ENCODE peak calls at places on chromosomes 7 and 10, in nine cellular contexts. One of them, this sample, is unnamed.

GRCh38 chr10:11670311-11670825 is 58.9 kb upstream of the USP6NL start:
- DNase-seq in NB4: no peak
- DNase-seq in heart left ventricle: no peak
- DNase-seq in WTC11: no peak
- DNase-seq in K562: no peak
- DNase-seq in GM10248: no peak
- DNase-seq in mesothelial cell of epicardium: no peak
- DNase-seq in chondrocyte: no peak
- DNase-seq in endothelial cell: no peak
- DNase-seq in this sample: no peak

GRCh38 chr10:55263327-55263726 is 462.3 kb upstream of the PCDH15 start:
- DNase-seq in GM10248: no peak
- DNase-seq in chondrocyte: no peak
- DNase-seq in WTC11: no peak
- DNase-seq in NB4: no peak
- DNase-seq in mesothelial cell of epicardium: no peak
- DNase-seq in K562: no peak
- DNase-seq in heart left ventricle: no peak
- DNase-seq in endothelial cell: no peak
- DNase-seq in this sample: no peak

GRCh38 chr10:96588601-96589419 is 2.0 kb upstream of the TM9SF3 start:
- DNase-seq in mesothelial cell of epicardium: no peak
- DNase-seq in K562: no peak
- DNase-seq in WTC11: no peak
- DNase-seq in GM10248: peak; percentile 54
- DNase-seq in endothelial cell: no peak
- DNase-seq in heart left ventricle: no peak
- DNase-seq in chondrocyte: no peak
- DNase-seq in NB4: no peak
- DNase-seq in this sample: no peak

GRCh38 chr7:80967536-80968297 is 48.9 kb upstream of the SEMA3C start:
- DNase-seq in chondrocyte: no peak
- DNase-seq in WTC11: no peak
- DNase-seq in heart left ventricle: no peak
- DNase-seq in mesothelial cell of epicardium: no peak
- DNase-seq in NB4: no peak
- DNase-seq in endothelial cell: no peak
- DNase-seq in K562: no peak
- DNase-seq in GM10248: no peak
- DNase-seq in this sample: no peak

GRCh38 chr7:14858410-14858809 is 44.1 kb downstream of the DGKB start:
- DNase-seq in heart left ventricle: no peak
- DNase-seq in mesothelial cell of epicardium: no peak
- DNase-seq in chondrocyte: no peak
- DNase-seq in NB4: no peak
- DNase-seq in WTC11: no peak
- DNase-seq in GM10248: no peak
- DNase-seq in K562: no peak
- DNase-seq in endothelial cell: no peak
- DNase-seq in this sample: no peak

GRCh38 chr7:56046728-56047445 is 4.4 kb downstream of the PSPH start:
- DNase-seq in K562: no peak
- DNase-seq in GM10248: no peak
- DNase-seq in chondrocyte: no peak
- DNase-seq in endothelial cell: no peak
- DNase-seq in mesothelial cell of epicardium: no peak
- DNase-seq in WTC11: no peak
- DNase-seq in heart left ventricle: no peak
- DNase-seq in NB4: no peak
- DNase-seq in this sample: peak; percentile 88

GRCh38 chr7:91325731-91326130 is 61.5 kb downstream of the FZD1 start:
- DNase-seq in endothelial cell: no peak
- DNase-seq in K562: no peak
- DNase-seq in mesothelial cell of epicardium: no peak
- DNase-seq in chondrocyte: no peak
- DNase-seq in WTC11: no peak
- DNase-seq in GM10248: no peak
- DNase-seq in NB4: peak; percentile 34
- DNase-seq in heart left ventricle: no peak
- DNase-seq in this sample: no peak

GRCh38 chr7:24755541-24756416 is 1.5 kb downstream of the GSDME start:
- DNase-seq in WTC11: no peak
- DNase-seq in endothelial cell: no peak
- DNase-seq in mesothelial cell of epicardium: no peak
- DNase-seq in GM10248: peak; percentile 76
- DNase-seq in chondrocyte: no peak
- DNase-seq in heart left ventricle: no peak
- DNase-seq in NB4: peak; percentile 75
- DNase-seq in K562: no peak
- DNase-seq in this sample: no peak

DNA sequence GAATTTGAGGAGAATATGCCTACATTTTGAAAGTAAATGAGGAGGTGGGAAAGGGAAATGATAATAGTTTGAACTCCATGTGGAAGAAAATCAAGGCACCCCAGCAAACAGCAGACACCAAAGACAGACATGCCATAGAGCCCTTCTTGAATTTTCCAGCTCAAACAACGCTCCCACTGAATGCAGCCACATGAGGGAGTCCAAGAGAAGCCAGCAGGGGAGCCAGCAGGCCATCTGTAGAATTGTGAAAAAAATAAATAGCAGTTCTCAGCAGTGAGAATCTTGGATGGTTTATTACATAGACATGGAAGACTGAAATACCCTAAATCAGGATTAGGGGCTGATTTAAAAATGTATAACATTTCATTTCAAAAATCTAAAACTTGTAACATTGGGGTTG is 1567.3 kb upstream of the LRRTM3 start:
- DNase-seq in endothelial cell: peak; percentile 39
- DNase-seq in NB4: peak; percentile 7
- DNase-seq in GM10248: peak; percentile 2
- DNase-seq in mesothelial cell of epicardium: no peak
- DNase-seq in K562: no peak
- DNase-seq in heart left ventricle: no peak
- DNase-seq in WTC11: peak; percentile 35
- DNase-seq in chondrocyte: no peak
- DNase-seq in this sample: no peak
- TF ChIP-seq CTCF in endothelial cell: no peak
- TF ChIP-seq CTCF in NB4: peak; percentile 31
- TF ChIP-seq CTCF in GM10248: peak; percentile 40
- TF ChIP-seq CTCF in mesothelial cell of epicardium: no peak
- TF ChIP-seq CTCF in K562: no peak
- TF ChIP-seq CTCF in heart left ventricle: peak; percentile 31
- TF ChIP-seq CTCF in WTC11: no peak
- TF ChIP-seq CTCF in chondrocyte: peak; percentile 82
- TF ChIP-seq CTCF in this sample: no peak

GRCh38 chr7:129824291-129825004 is 128.3 kb downstream of the UBE2H start:
- DNase-seq in NB4: no peak
- DNase-seq in K562: no peak
- DNase-seq in chondrocyte: no peak
- DNase-seq in endothelial cell: no peak
- DNase-seq in WTC11: no peak
- DNase-seq in mesothelial cell of epicardium: no peak
- DNase-seq in heart left ventricle: no peak
- DNase-seq in GM10248: no peak
- DNase-seq in this sample: no peak

GRCh38 chr7:129827467-129827990 is 125.2 kb downstream of the UBE2H start:
- DNase-seq in endothelial cell: no peak
- DNase-seq in heart left ventricle: no peak
- DNase-seq in NB4: no peak
- DNase-seq in mesothelial cell of epicardium: no peak
- DNase-seq in chondrocyte: no peak
- DNase-seq in K562: no peak
- DNase-seq in WTC11: no peak
- DNase-seq in GM10248: no peak
- DNase-seq in this sample: no peak

GRCh38 chr7:129825005-129825553 is 127.7 kb downstream of the UBE2H start:
- DNase-seq in GM10248: peak; percentile 53
- DNase-seq in mesothelial cell of epicardium: no peak
- DNase-seq in heart left ventricle: peak; percentile 51
- DNase-seq in K562: peak; percentile 87
- DNase-seq in endothelial cell: peak; percentile 60
- DNase-seq in NB4: peak; percentile 29
- DNase-seq in chondrocyte: peak; percentile 92
- DNase-seq in WTC11: peak; percentile 91
- DNase-seq in this sample: no peak

GRCh38 chr7:129828078-129828762 is 124.5 kb downstream of the UBE2H start:
- DNase-seq in NB4: no peak
- DNase-seq in mesothelial cell of epicardium: no peak
- DNase-seq in chondrocyte: no peak
- DNase-seq in heart left ventricle: no peak
- DNase-seq in K562: no peak
- DNase-seq in GM10248: no peak
- DNase-seq in WTC11: no peak
- DNase-seq in endothelial cell: no peak
- DNase-seq in this sample: no peak

DNA sequence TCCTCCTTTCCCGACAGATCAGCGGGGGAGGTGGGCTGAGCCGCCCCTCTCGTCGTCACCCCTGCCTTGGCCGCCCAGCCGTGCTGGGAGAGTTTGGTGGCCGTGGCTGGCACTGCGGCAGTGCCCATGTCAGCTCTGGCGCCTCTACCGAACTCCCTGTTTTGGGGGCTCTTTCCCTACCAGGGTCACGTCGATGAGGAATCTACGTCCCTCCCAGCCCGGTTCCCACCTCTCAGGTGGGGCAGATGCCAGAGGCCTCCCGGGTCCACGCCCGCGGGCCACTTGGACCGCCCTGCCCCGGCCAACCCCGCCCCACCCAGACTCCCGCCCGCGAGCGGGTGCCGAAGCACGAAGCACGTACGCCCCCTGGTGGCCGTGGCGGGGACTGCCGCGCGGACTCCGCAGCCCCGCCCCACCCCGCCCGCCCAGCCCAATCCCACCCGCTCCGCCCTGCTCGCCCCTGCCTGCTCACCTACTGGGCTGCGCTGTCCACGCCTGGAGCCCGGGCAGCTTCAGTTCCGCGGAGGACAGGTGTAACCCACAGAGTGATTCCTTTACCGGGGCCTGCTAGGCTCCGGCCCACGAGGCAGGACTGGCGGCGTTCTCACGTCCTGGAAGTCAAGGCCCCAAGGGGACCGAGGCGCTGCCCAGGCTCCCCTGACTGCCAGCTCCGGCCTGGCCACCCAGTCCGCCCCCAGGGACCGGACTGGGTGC is 127.0 kb downstream of the UBE2H start:
- DNase-seq in K562: peak; percentile 92
- DNase-seq in mesothelial cell of epicardium: peak; percentile 88
- DNase-seq in heart left ventricle: peak; percentile 87
- DNase-seq in NB4: peak; percentile 81
- DNase-seq in chondrocyte: no peak
- DNase-seq in endothelial cell: peak; percentile 97
- DNase-seq in WTC11: peak; percentile 91
- DNase-seq in GM10248: peak; percentile 91
- DNase-seq in this sample: no peak
- TF ChIP-seq CTCF in K562: no peak
- TF ChIP-seq CTCF in mesothelial cell of epicardium: peak; percentile 100
- TF ChIP-seq CTCF in heart left ventricle: peak; percentile 94
- TF ChIP-seq CTCF in NB4: peak; percentile 58
- TF ChIP-seq CTCF in chondrocyte: peak; percentile 97
- TF ChIP-seq CTCF in endothelial cell: peak; percentile 100
- TF ChIP-seq CTCF in WTC11: peak; percentile 99
- TF ChIP-seq CTCF in GM10248: peak; percentile 66
- TF ChIP-seq CTCF in this sample: peak; percentile 39

GRCh38 chr7:45869426-45869825 is 3.5 kb downstream of the CCDC201 start:
- DNase-seq in WTC11: no peak
- DNase-seq in GM10248: no peak
- DNase-seq in endothelial cell: no peak
- DNase-seq in heart left ventricle: no peak
- DNase-seq in K562: no peak
- DNase-seq in chondrocyte: no peak
- DNase-seq in mesothelial cell of epicardium: no peak
- DNase-seq in NB4: no peak
- DNase-seq in this sample: peak; percentile 19

GRCh38 chr7:45865594-45866410 is 7.1 kb downstream of the CCDC201 start:
- DNase-seq in chondrocyte: no peak
- DNase-seq in GM10248: no peak
- DNase-seq in endothelial cell: no peak
- DNase-seq in mesothelial cell of epicardium: no peak
- DNase-seq in K562: no peak
- DNase-seq in heart left ventricle: no peak
- DNase-seq in NB4: no peak
- DNase-seq in WTC11: no peak
- DNase-seq in this sample: no peak

GRCh38 chr7:45867471-45867870 is 5.4 kb downstream of the CCDC201 start:
- DNase-seq in mesothelial cell of epicardium: no peak
- DNase-seq in WTC11: no peak
- DNase-seq in heart left ventricle: no peak
- DNase-seq in endothelial cell: no peak
- DNase-seq in GM10248: no peak
- DNase-seq in K562: no peak
- DNase-seq in NB4: no peak
- DNase-seq in chondrocyte: no peak
- DNase-seq in this sample: no peak

DNA sequence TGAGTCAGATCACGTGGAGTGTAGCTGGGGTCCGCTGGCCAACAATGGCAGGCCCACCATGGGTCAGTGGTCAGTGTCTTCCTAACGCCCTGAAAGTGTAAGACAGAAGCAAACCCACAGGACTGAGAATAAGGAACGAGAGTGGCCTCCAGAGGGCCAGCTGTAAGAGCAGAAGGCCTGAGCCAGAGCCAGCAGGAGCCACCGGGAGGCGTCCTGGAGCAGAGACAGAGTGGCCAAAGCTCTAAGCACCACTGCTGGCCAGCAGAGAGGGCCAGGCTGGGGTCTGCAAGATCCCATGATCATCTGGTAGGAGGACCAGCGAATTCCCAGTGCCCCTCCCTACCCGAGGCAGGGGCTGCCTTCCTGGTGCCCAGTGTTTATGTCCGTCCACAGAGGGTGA is 9.2 kb downstream of the CCDC201 start:
- DNase-seq in NB4: peak; percentile 16
- DNase-seq in endothelial cell: peak; percentile 63
- DNase-seq in heart left ventricle: no peak
- DNase-seq in GM10248: no peak
- DNase-seq in chondrocyte: no peak
- DNase-seq in mesothelial cell of epicardium: no peak
- DNase-seq in K562: peak; percentile 14
- DNase-seq in WTC11: peak; percentile 69
- DNase-seq in this sample: no peak
- TF ChIP-seq CTCF in NB4: peak; percentile 41
- TF ChIP-seq CTCF in endothelial cell: no peak
- TF ChIP-seq CTCF in heart left ventricle: no peak
- TF ChIP-seq CTCF in GM10248: no peak
- TF ChIP-seq CTCF in chondrocyte: peak; percentile 56
- TF ChIP-seq CTCF in mesothelial cell of epicardium: no peak
- TF ChIP-seq CTCF in K562: peak; percentile 53
- TF ChIP-seq CTCF in WTC11: no peak
- TF ChIP-seq CTCF in this sample: peak; percentile 23

GRCh38 chr10:128573236-128573800 is 447.1 kb upstream of the MKI67 start:
- DNase-seq in WTC11: no peak
- DNase-seq in K562: no peak
- DNase-seq in mesothelial cell of epicardium: no peak
- DNase-seq in heart left ventricle: no peak
- DNase-seq in NB4: no peak
- DNase-seq in endothelial cell: no peak
- DNase-seq in GM10248: no peak
- DNase-seq in chondrocyte: no peak
- DNase-seq in this sample: no peak

GRCh38 chr10:128571071-128571470 is 444.8 kb upstream of the MKI67 start:
- DNase-seq in WTC11: no peak
- DNase-seq in chondrocyte: no peak
- DNase-seq in heart left ventricle: no peak
- DNase-seq in endothelial cell: no peak
- DNase-seq in GM10248: no peak
- DNase-seq in K562: no peak
- DNase-seq in mesothelial cell of epicardium: no peak
- DNase-seq in NB4: no peak
- DNase-seq in this sample: no peak

GRCh38 chr10:128570596-128570995 is 444.4 kb upstream of the MKI67 start:
- DNase-seq in WTC11: no peak
- DNase-seq in endothelial cell: no peak
- DNase-seq in K562: no peak
- DNase-seq in NB4: no peak
- DNase-seq in GM10248: no peak
- DNase-seq in chondrocyte: no peak
- DNase-seq in mesothelial cell of epicardium: no peak
- DNase-seq in heart left ventricle: no peak
- DNase-seq in this sample: no peak

GRCh38 chr10:128572696-128573095 is 446.5 kb upstream of the MKI67 start:
- DNase-seq in GM10248: no peak
- DNase-seq in endothelial cell: no peak
- DNase-seq in K562: no peak
- DNase-seq in NB4: no peak
- DNase-seq in mesothelial cell of epicardium: no peak
- DNase-seq in chondrocyte: no peak
- DNase-seq in heart left ventricle: no peak
- DNase-seq in WTC11: no peak
- DNase-seq in this sample: no peak

GRCh38 chr10:128571745-128572144 is 445.5 kb upstream of the MKI67 start:
- DNase-seq in mesothelial cell of epicardium: no peak
- DNase-seq in GM10248: no peak
- DNase-seq in WTC11: no peak
- DNase-seq in NB4: no peak
- DNase-seq in endothelial cell: no peak
- DNase-seq in heart left ventricle: no peak
- DNase-seq in chondrocyte: no peak
- DNase-seq in K562: peak; percentile 57
- DNase-seq in this sample: no peak
- TF ChIP-seq CTCF in mesothelial cell of epicardium: no peak
- TF ChIP-seq CTCF in GM10248: no peak
- TF ChIP-seq CTCF in WTC11: no peak
- TF ChIP-seq CTCF in NB4: no peak
- TF ChIP-seq CTCF in endothelial cell: no peak
- TF ChIP-seq CTCF in heart left ventricle: no peak
- TF ChIP-seq CTCF in chondrocyte: no peak
- TF ChIP-seq CTCF in K562: peak; percentile 54
- TF ChIP-seq CTCF in this sample: no peak